ENCODE peak calls at places on chromosomes 3 and 15, in four cellular contexts. I is IMR-90, N is HepG2, K is A549. C is an unnamed sample.

GRCh38 chr3:146523536-146523935 is 20.9 kb downstream of the PLSCR1 start:
- DNase-seq in I (no peak), N (no peak), K (no peak), C (no peak)

GRCh38 chr3:106823706-106824105 is 553.5 kb upstream of the CCDC54 start:
- DNase-seq in I (no peak), N (no peak), K (no peak), C (no peak)

GRCh38 chr3:149969110-149969944 is 1.4 kb downstream of the PFN2 start:
- DNase-seq in I (peak), N (peak), K (peak), C (peak)

GRCh38 chr15:101066501-101067408 is 147.6 kb downstream of the LRRK1 start:
- DNase-seq in I (no peak), N (no peak), K (no peak), C (no peak)

GRCh38 chr3:170429050-170429449 is 10.4 kb downstream of the CLDN11 start:
- DNase-seq in I (no peak), N (peak), K (no peak), C (no peak)

GRCh38 chr3:118960876-118961275 is 73.8 kb downstream of the IGSF11 start:
- DNase-seq in I (no peak), N (no peak), K (no peak), C (no peak)

GRCh38 chr3:168322941-168323340 is 227.2 kb upstream of the GOLIM4 start:
- DNase-seq in I (peak), N (no peak), K (no peak), C (no peak)

GRCh38 chr3:148697311-148698189 is at the start of gene AGTR1:
- DNase-seq in I (peak), N (no peak), K (peak), C (no peak)

GRCh38 chr15:75454471-75455418 is 3.3 kb upstream of the SIN3A start:
- DNase-seq in I (no peak), N (no peak), K (no peak), C (peak)

GRCh38 chr3:15345608-15346137 is 13.3 kb upstream of the SH3BP5 start:
- DNase-seq in I (no peak), N (no peak), K (no peak), C (peak)

GRCh38 chr3:112829031-112829430 is 17.6 kb downstream of the CD200R1L start:
- DNase-seq in I (no peak), N (no peak), K (no peak), C (no peak)

GRCh38 chr3:192904632-192905289 is 12.9 kb downstream of the MB21D2 start:
- DNase-seq in I (no peak), N (no peak), K (no peak), C (no peak)

GRCh38 chr3:65878831-65879230 is 159.9 kb downstream of the MAGI1 start:
- DNase-seq in I (no peak), N (no peak), K (no peak), C (no peak)

GRCh38 chr15:62569460-62570404 is 404.6 kb upstream of the C2CD4B start:
- DNase-seq in I (peak), N (peak), K (peak), C (no peak)

GRCh38 chr3:118269537-118270125 is 765.0 kb downstream of the IGSF11 start:
- DNase-seq in I (no peak), N (no peak), K (no peak), C (no peak)

GRCh38 chr15:98268163-98268562 is 307.7 kb downstream of the ARRDC4 start:
- DNase-seq in I (no peak), N (no peak), K (no peak), C (no peak)

GRCh38 chr3:10468611-10469354 is 36.6 kb downstream of the ATP2B2 start:
- DNase-seq in I (no peak), N (no peak), K (no peak), C (no peak)

GRCh38 chr15:98727115-98728040 is 79.0 kb downstream of the IGF1R start:
- DNase-seq in I (peak), N (peak), K (peak), C (no peak)

GRCh38 chr3:176795897-176796296 is 401.4 kb downstream of the TBL1XR1 start:
- DNase-seq in I (no peak), N (no peak), K (no peak), C (no peak)

GRCh38 chr15:87354661-87355410 is 901.7 kb downstream of the NTRK3 start:
- DNase-seq in I (peak), N (no peak), K (no peak), C (no peak)

GRCh38 chr3:125107861-125108567 is 52.2 kb upstream of the HEG1 start:
- DNase-seq in I (peak), N (no peak), K (peak), C (no peak)

GRCh38 chr3:41304603-41305002 is 105.3 kb downstream of the CTNNB1 start:
- DNase-seq in I (peak), N (no peak), K (peak), C (no peak)

GRCh38 chr15:99732268-99732641 is 982 bp downstream of the LYSMD4 start:
- DNase-seq in I (peak), N (no peak), K (no peak), C (no peak)

DNA sequence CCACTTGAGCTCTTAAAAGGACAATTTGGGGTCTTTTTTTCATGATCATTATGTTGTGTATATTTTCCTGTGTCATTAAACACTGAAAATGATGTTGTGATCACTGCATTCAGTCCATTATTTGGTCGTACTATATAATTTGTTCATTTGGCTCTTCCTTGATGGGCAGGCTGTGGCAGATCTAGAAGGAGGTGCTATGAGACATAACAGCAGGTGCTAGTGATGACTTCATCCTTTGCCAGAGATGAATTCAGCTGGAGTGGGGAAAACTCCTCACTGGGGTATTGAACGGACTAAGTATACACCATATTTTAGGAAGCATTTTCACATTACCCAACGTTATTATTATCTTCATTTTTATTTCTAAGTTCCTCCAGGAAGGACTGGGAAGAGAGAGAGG is 12.0 kb downstream of the CMTM7 start:
- DNase-seq in I (no peak), N (no peak), K (no peak), C (no peak)
- TF ChIP-seq RFX5 in I (no peak), N (no peak), K (no peak), C (no peak)

DNA sequence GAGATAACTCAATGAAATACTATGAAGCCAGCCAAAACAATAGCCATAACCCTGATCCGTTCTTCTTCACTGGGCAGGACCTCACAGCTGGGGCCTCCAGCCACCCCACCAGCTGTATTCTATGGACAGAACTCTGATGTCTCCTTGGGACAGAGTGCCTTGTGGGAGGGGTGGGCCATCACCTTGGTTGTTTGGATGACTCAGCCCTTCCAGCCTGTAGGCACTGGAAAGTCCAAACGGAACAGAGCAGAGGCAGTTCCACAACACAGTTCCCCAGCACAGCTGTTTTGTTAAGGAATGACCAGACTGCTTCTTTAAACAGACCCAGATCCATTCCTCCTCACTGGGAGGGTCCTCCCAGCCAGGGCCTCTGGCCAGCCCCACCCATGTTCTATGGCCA is 31.9 kb upstream of the ZBED2 start:
- DNase-seq in I (peak), N (no peak), K (no peak), C (no peak)
- TF ChIP-seq RFX5 in I (no peak), N (no peak), K (no peak), C (no peak)

DNA sequence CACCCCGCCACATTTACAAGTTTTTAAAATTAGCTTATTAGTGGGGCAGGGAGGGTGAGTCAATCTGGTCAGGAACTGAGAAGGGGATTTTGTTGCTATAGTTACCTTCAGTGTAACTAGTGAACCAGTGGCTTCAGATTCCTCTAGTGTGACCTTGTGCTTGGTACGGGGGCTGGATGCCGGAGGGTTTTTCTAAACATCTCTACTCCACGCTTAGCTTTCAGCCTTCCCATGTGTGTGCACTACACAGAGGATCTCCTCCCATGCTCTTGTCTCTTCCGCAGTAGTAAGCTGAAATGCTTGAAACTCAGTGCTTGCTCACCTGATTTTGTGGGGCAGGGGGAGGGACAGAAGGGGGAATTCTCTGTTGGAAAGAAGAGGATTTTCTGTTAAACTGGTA is 67.9 kb upstream of the AKAP13 start:
- DNase-seq in I (peak), N (peak), K (no peak), C (no peak)
- TF ChIP-seq RFX5 in I (no peak), N (no peak), K (no peak), C (no peak)

GRCh38 chr3:128950223-128950938 is 43.5 kb downstream of the CFAP92 start:
- DNase-seq in I (peak), N (peak), K (peak), C (no peak)
- TF ChIP-seq RFX5 in I (no peak), N (no peak), K (no peak), C (no peak)

GRCh38 chr15:96335429-96335807 is 4.9 kb downstream of the NR2F2 start:
- DNase-seq in I (no peak), N (peak), K (no peak), C (no peak)
- TF ChIP-seq RFX5 in I (no peak), N (no peak), K (no peak), C (no peak)

GRCh38 chr3:194661374-194661773 is 10.6 kb downstream of the LSG1 start:
- DNase-seq in I (no peak), N (no peak), K (no peak), C (no peak)
- TF ChIP-seq RFX5 in I (no peak), N (no peak), K (no peak), C (no peak)

GRCh38 chr3:37987315-37987697 is 3.3 kb upstream of the VILL start:
- DNase-seq in I (no peak), N (no peak), K (no peak), C (peak)

GRCh38 chr3:37986479-37987314 is 3.9 kb upstream of the VILL start:
- DNase-seq in I (no peak), N (peak), K (peak), C (peak)

GRCh38 chr3:37988931-37989525 is 1.6 kb upstream of the VILL start:
- DNase-seq in I (no peak), N (no peak), K (no peak), C (no peak)

GRCh38 chr3:37985637-37986320 is 4.8 kb upstream of the VILL start:
- DNase-seq in I (peak), N (no peak), K (no peak), C (no peak)

GRCh38 chr3:37987751-37988179 is 2.8 kb upstream of the VILL start:
- DNase-seq in I (peak), N (no peak), K (no peak), C (no peak)
- TF ChIP-seq RFX5 in I (no peak), N (no peak), K (no peak), C (no peak)

DNA sequence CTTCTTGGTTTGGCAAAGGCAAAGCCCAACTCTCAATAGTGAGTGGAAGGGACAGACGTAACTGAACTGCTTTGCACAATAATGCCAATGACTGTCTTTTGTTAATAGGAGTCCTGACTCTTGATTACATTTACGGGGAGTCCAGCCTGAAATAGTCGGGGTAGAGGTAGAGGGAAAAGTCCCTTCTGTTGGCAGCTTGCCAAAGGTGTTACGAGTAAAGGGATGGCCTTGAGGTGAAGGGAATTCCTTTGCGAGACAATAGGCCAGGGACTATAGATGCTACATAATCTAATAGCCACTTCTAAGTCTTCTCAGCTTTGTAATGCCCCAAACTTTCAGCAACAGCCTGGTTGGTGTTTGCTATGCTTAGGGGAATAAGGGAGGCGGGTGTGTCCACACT is 2.2 kb upstream of the SENP2 start:
- DNase-seq in I (no peak), N (peak), K (no peak), C (no peak)
- TF ChIP-seq RFX5 in I (no peak), N (no peak), K (no peak), C (no peak)

GRCh38 chr3:71128951-71129350 is 454.6 kb downstream of the FOXP1 start:
- DNase-seq in I (no peak), N (no peak), K (no peak), C (no peak)

GRCh38 chr3:71131385-71131871 is 452.1 kb downstream of the FOXP1 start:
- DNase-seq in I (no peak), N (no peak), K (no peak), C (no peak)

GRCh38 chr3:71131893-71132314 is 451.6 kb downstream of the FOXP1 start:
- DNase-seq in I (no peak), N (no peak), K (no peak), C (no peak)

GRCh38 chr3:71130516-71131384 is 452.8 kb downstream of the FOXP1 start:
- DNase-seq in I (peak), N (peak), K (peak), C (no peak)

GRCh38 chr3:71129611-71130515 is 453.7 kb downstream of the FOXP1 start:
- DNase-seq in I (peak), N (no peak), K (peak), C (no peak)
- TF ChIP-seq RFX5 in I (no peak), N (no peak), K (no peak), C (no peak)